ENCODE peak calls at places on chromosome 2, in seven cellular contexts. I is mesendoderm, C is neuronal stem cell, H is H9, Y is H1, U is IMR-90, O is trophoblast cell. S is an unnamed sample.

GRCh38 chr2:198901894-198902293 is 555.8 kb downstream of the SATB2 start:
- DNase-seq in Y (no peak), H (no peak), U (no peak), O (no peak), C (no peak), I (peak), S (no peak)

GRCh38 chr2:199975297-199975895 is 20.0 kb downstream of the MAIP1 start:
- DNase-seq in Y (no peak), C (no peak), O (no peak), H (no peak), U (peak), I (peak), S (peak)

GRCh38 chr2:68992933-68993332 is 18.5 kb downstream of the GKN1 start:
- DNase-seq in O (no peak), I (no peak), H (no peak), Y (no peak), C (no peak), U (no peak), S (no peak)

GRCh38 chr2:165057308-165057707 is 102.0 kb upstream of the SLC38A11 start:
- DNase-seq in O (no peak), Y (no peak), I (no peak), C (no peak), H (no peak), U (no peak), S (no peak)

GRCh38 chr2:196827356-196827755 is 18.2 kb upstream of the C2orf66 start:
- DNase-seq in I (no peak), O (no peak), U (no peak), C (no peak), H (no peak), Y (no peak), S (no peak)

GRCh38 chr2:44843086-44843485 is 98.4 kb upstream of the SIX3 start:
- DNase-seq in U (no peak), C (no peak), H (no peak), Y (no peak), O (no peak), I (no peak), S (no peak)

GRCh38 chr2:217653240-217653639 is 349.6 kb downstream of the TNS1 start:
- DNase-seq in Y (no peak), O (peak), H (no peak), U (peak), C (no peak), I (no peak), S (peak)

GRCh38 chr2:185689906-185690539 is 48.6 kb upstream of the FSIP2 start:
- DNase-seq in C (no peak), Y (no peak), I (no peak), U (no peak), O (no peak), H (no peak), S (peak)

GRCh38 chr2:189347540-189347939 is 93.7 kb upstream of the WDR75 start:
- DNase-seq in H (no peak), O (peak), I (peak), Y (no peak), U (peak), C (no peak), S (peak)

GRCh38 chr2:216006164-216006663 is 7.1 kb downstream of the MREG start:
- DNase-seq in U (no peak), I (peak), H (peak), C (no peak), O (peak), Y (peak), S (no peak)

GRCh38 chr2:105307550-105307949 is 22.0 kb downstream of the TGFBRAP1 start:
- DNase-seq in C (no peak), U (no peak), H (no peak), I (no peak), Y (no peak), O (no peak), S (no peak)
- H4K8ac ChIP-seq in C (no peak), U (no peak), H (no peak), I (no peak), Y (no peak), O (no peak), S (no peak)

GRCh38 chr2:207483066-207483465 is 46.7 kb upstream of the CREB1 start:
- DNase-seq in I (no peak), H (no peak), U (no peak), C (no peak), O (no peak), Y (no peak), S (no peak)

GRCh38 chr2:207483477-207483876 is 46.3 kb upstream of the CREB1 start:
- DNase-seq in O (peak), Y (no peak), I (no peak), H (no peak), U (peak), C (no peak), S (no peak)

GRCh38 chr2:207480521-207481034 is 49.2 kb upstream of the CREB1 start:
- DNase-seq in I (no peak), O (no peak), Y (no peak), U (no peak), H (no peak), C (no peak), S (no peak)

GRCh38 chr2:207482630-207483029 is 47.1 kb upstream of the CREB1 start:
- DNase-seq in C (no peak), Y (no peak), I (no peak), U (peak), H (no peak), O (no peak), S (peak)

GRCh38 chr2:207481924-207482323 is 47.8 kb upstream of the CREB1 start:
- DNase-seq in C (no peak), I (no peak), H (no peak), O (no peak), Y (no peak), U (no peak), S (no peak)
- H3K9ac ChIP-seq in C (no peak), I (no peak), H (no peak), O (no peak), Y (no peak), U (peak), S (no peak)

GRCh38 chr2:12674644-12675328 is 42.0 kb upstream of the TRIB2 start:
- DNase-seq in I (no peak), U (no peak), H (no peak), C (no peak), Y (no peak), O (no peak), S (no peak)
- H4K8ac ChIP-seq in I (no peak), U (no peak), H (no peak), C (no peak), Y (no peak), O (no peak), S (peak)

DNA sequence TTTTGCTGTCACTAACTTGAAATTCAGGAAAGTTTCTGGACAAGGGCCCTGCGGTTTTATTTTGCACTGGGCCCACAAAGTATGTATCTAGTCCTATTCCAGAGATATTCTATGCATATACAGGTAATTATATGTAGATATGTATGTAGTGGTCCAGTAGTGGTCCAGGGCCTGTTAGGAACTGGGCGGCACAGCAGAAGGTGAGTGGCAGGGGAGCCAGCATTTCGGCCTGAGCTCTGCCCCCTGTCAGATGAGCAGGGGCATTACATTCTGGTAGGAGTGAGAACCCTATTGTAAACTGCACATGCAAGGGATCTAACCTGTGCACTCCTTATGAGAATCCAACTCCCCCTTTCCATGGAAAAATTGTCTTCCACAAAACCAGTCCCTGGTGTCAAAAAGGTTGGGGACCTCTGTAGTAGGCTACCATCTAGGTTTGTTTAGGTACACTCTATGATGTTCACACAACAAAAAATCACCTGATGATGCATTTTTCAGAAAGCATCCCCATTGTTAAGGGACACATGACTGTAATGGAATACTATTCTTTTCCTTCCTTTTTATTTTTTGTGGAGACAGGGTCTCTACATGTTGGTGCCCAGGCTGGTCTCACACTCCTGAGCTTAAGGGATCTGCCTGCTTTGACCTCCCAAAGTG is 2.8 kb upstream of the PPP4R3B start:
- DNase-seq in O (peak), Y (no peak), U (peak), H (peak), I (peak), C (no peak), S (peak)
- H3K9ac ChIP-seq in O (no peak), Y (no peak), U (no peak), H (no peak), I (no peak), C (peak), S (peak)

S was measured in mesenchymal stem cell.